ENCODE peak calls at places on chromosomes 12 and 14, in eight cellular contexts. T is germinal center; N is LoVo; U is activated CD4-positive, alpha-beta T cell treated with anti-CD3 and anti-CD28 coated beads, Interleukin-2, amount 50 U/mL, for 48 hours; M is Peyer's patch; O is thoracic aorta; Q is HEK293T; L is tibial nerve. G is an unnamed sample.

GRCh38 chr14:34013714-34014055 is 62.8 kb upstream of the EGLN3 start:
- DNase-seq in T (no peak), N (no peak), U (no peak), M (no peak), O (no peak), Q (no peak), L (no peak), G (no peak)

GRCh38 chr12:31896514-31897039 is 62.6 kb upstream of the RESF1 start:
- DNase-seq in T (peak), N (no peak), U (peak), M (no peak), O (no peak), Q (no peak), L (no peak), G (no peak)

GRCh38 chr14:86091811-86092210 is 561.9 kb downstream of the FLRT2 start:
- DNase-seq in T (no peak), N (no peak), U (no peak), M (no peak), O (no peak), Q (no peak), L (no peak), G (no peak)

GRCh38 chr14:102898298-102898697 is 24.2 kb upstream of the AMN start:
- DNase-seq in T (no peak), N (no peak), U (no peak), M (no peak), O (no peak), Q (no peak), L (no peak), G (no peak)

GRCh38 chr12:132281021-132281420 is 48.4 kb downstream of the GALNT9 start:
- DNase-seq in T (no peak), N (no peak), U (no peak), M (no peak), O (no peak), Q (no peak), L (no peak), G (no peak)

GRCh38 chr14:96105921-96106441 is 66.8 kb downstream of the C14orf132 start:
- DNase-seq in T (no peak), N (peak), U (no peak), M (peak), O (no peak), Q (no peak), L (peak), G (no peak)

GRCh38 chr12:120230974-120231315 is 30.0 kb upstream of the RPLP0 start:
- DNase-seq in T (no peak), N (no peak), U (no peak), M (peak), O (no peak), Q (no peak), L (no peak), G (no peak)

GRCh38 chr12:15163001-15163400 is 58.2 kb downstream of the RERG start:
- DNase-seq in T (no peak), N (no peak), U (no peak), M (no peak), O (no peak), Q (no peak), L (no peak), G (no peak)

GRCh38 chr12:128644664-128645296 is 179.0 kb downstream of the SLC15A4 start:
- DNase-seq in T (peak), N (no peak), U (peak), M (peak), O (no peak), Q (peak), L (no peak), G (no peak)

GRCh38 chr14:89618821-89619551 is 202.0 kb upstream of the FOXN3 start:
- DNase-seq in T (peak), N (peak), U (peak), M (peak), O (no peak), Q (peak), L (peak), G (peak)

GRCh38 chr14:22791302-22791701 is 23.9 kb downstream of the SLC7A7 start:
- DNase-seq in T (no peak), N (no peak), U (no peak), M (no peak), O (no peak), Q (no peak), L (no peak), G (no peak)

G was measured in right atrium auricular region.